ENCODE peak calls at places on chromosomes 16 and 17, in nine cellular contexts. T, B, I, E, K, H, Q, R and S are unnamed samples.

GRCh38 chr16:53913082-53913870 is 209.3 kb downstream of the FTO start:
- DNase-seq in I (no peak), T (peak), E (peak), K (peak), B (no peak), Q (no peak), R (no peak), H (no peak), S (no peak)

GRCh38 chr16:89912627-89913026 is 6.0 kb upstream of the MC1R start:
- DNase-seq in I (no peak), B (no peak), T (no peak), Q (no peak), E (no peak), H (no peak), K (no peak), R (no peak), S (no peak)

GRCh38 chr16:30526137-30526822 is at the start of gene ZNF768:
- DNase-seq in H (no peak), T (peak), I (no peak), R (peak), Q (peak), E (peak), K (peak), B (peak), S (no peak)

GRCh38 chr17:1759529-1759928 is 2.3 kb upstream of the SERPINF1 start:
- DNase-seq in R (no peak), B (no peak), T (peak), I (no peak), K (no peak), H (no peak), Q (no peak), E (no peak), S (no peak)

GRCh38 chr16:678858-679807 is 1.1 kb upstream of the STUB1 start:
- DNase-seq in R (peak), B (peak), K (peak), T (peak), H (no peak), I (peak), Q (peak), E (peak), S (no peak)

GRCh38 chr17:20179031-20179430 is 169.9 kb downstream of the SPECC1 start:
- DNase-seq in R (no peak), H (no peak), Q (no peak), K (no peak), I (no peak), B (no peak), E (no peak), T (no peak), S (no peak)

GRCh38 chr16:57000271-57001025 is 11.1 kb downstream of the NLRC5 start:
- DNase-seq in Q (no peak), B (no peak), R (no peak), T (peak), K (no peak), H (peak), I (no peak), E (peak), S (no peak)

GRCh38 chr16:79532785-79533184 is 67.8 kb downstream of the MAF start:
- DNase-seq in I (no peak), B (no peak), R (no peak), Q (no peak), K (no peak), T (no peak), H (no peak), E (no peak), S (no peak)

GRCh38 chr16:30065943-30066881 is 652 bp downstream of the ALDOA start:
- DNase-seq in I (peak), K (peak), B (peak), R (peak), E (peak), H (no peak), Q (peak), T (no peak), S (no peak)

GRCh38 chr16:89638455-89638854 is 19.1 kb downstream of the CHMP1A start:
- DNase-seq in Q (no peak), I (no peak), R (no peak), K (no peak), B (no peak), H (no peak), E (no peak), T (no peak), S (no peak)

GRCh38 chr17:45013021-45013997 is 38.1 kb downstream of the DCAKD start:
- DNase-seq in E (no peak), K (peak), T (no peak), I (no peak), B (peak), H (no peak), Q (no peak), R (peak), S (no peak)

GRCh38 chr16:26078971-26079370 is 387.2 kb downstream of the HS3ST4 start:
- DNase-seq in H (no peak), E (no peak), I (no peak), T (no peak), Q (no peak), R (no peak), B (no peak), K (no peak), S (no peak)
- TF ChIP-seq EZH2phosphoT487 in H (no peak), E (no peak), I (no peak), T (no peak), Q (no peak), R (no peak), B (no peak), K (no peak), S (no peak)

GRCh38 chr17:77127735-77128361 is 12.9 kb upstream of the SEC14L1 start:
- DNase-seq in H (no peak), Q (no peak), I (no peak), B (no peak), K (no peak), T (no peak), E (no peak), R (no peak), S (no peak)

GRCh38 chr17:77125432-77125901 is 15.3 kb upstream of the SEC14L1 start:
- DNase-seq in I (no peak), K (no peak), B (no peak), H (peak), E (peak), T (peak), Q (no peak), R (no peak), S (no peak)

GRCh38 chr17:77126519-77126918 is 14.2 kb upstream of the SEC14L1 start:
- DNase-seq in I (no peak), K (no peak), Q (no peak), H (no peak), R (no peak), E (no peak), T (peak), B (no peak), S (no peak)

GRCh38 chr17:77120866-77121265 is 19.9 kb upstream of the SEC14L1 start:
- DNase-seq in Q (no peak), K (no peak), I (no peak), R (no peak), E (peak), B (no peak), H (no peak), T (peak), S (no peak)

GRCh38 chr17:77124192-77124908 is 16.4 kb upstream of the SEC14L1 start:
- DNase-seq in T (peak), R (no peak), H (peak), B (no peak), Q (no peak), K (no peak), E (peak), I (no peak), S (no peak)
- H2AFZ ChIP-seq in T (peak), R (peak), H (no peak), B (no peak), Q (peak), K (no peak), E (peak), I (no peak), S (no peak)

GRCh38 chr16:81866820-81867440 is 87.8 kb downstream of the PLCG2 start:
- DNase-seq in H (no peak), E (no peak), Q (no peak), I (no peak), K (no peak), R (no peak), B (no peak), T (no peak), S (no peak)
- TF ChIP-seq EZH2phosphoT487 in H (no peak), E (no peak), Q (no peak), I (no peak), K (no peak), R (no peak), B (no peak), T (no peak), S (no peak)

GRCh38 chr17:30823425-30823824 is 1.1 kb downstream of the CRLF3 start:
- DNase-seq in R (no peak), T (no peak), I (no peak), B (no peak), K (no peak), Q (no peak), H (no peak), E (no peak), S (no peak)
- H2AFZ ChIP-seq in R (no peak), T (peak), I (no peak), B (peak), K (peak), Q (peak), H (no peak), E (peak), S (no peak)

GRCh38 chr16:66930189-66930588 is 4.0 kb downstream of the CIAO2B start:
- DNase-seq in K (peak), B (no peak), H (no peak), Q (no peak), I (no peak), E (peak), T (peak), R (no peak), S (no peak)
- TF ChIP-seq EZH2phosphoT487 in K (no peak), B (no peak), H (no peak), Q (no peak), I (no peak), E (no peak), T (no peak), R (no peak), S (no peak)